ENCODE peak calls at places on chromosomes 4 and X, in six cellular contexts. X is HEK293T; F is activated CD4-positive, alpha-beta T cell treated with anti-CD3 and anti-CD28 coated beads, Interleukin-2, amount 10 ng/mL, durations not matched to agents 7 days and 5 days; D is MM.1S; R is PC-9; L is CD4-positive, alpha-beta T cell. E is an unnamed sample.

GRCh38 chr4:102598102-102598758 is 97.1 kb downstream of the NFKB1 start:
- DNase-seq in X (no peak), F (peak; percentile 75), D (no peak), R (no peak), L (no peak), E (no peak)

GRCh38 chr4:123528501-123529277 is 132.1 kb downstream of the SPRY1 start:
- DNase-seq in X (no peak), F (no peak), D (no peak), R (no peak), L (no peak), E (no peak)

GRCh38 chr4:67785528-67785927 is 31.3 kb upstream of the GNRHR start:
- DNase-seq in X (no peak), F (no peak), D (no peak), R (no peak), L (no peak), E (no peak)

GRCh38 chr4:17066972-17067371 is 168.5 kb upstream of the LDB2 start:
- DNase-seq in X (no peak), F (no peak), D (no peak), R (no peak), L (no peak), E (no peak)

GRCh38 chr4:8644966-8645752 is 52.6 kb downstream of the CPZ start:
- DNase-seq in X (no peak), F (no peak), D (no peak), R (no peak), L (no peak), E (no peak)

GRCh38 chr4:89871211-89871610 is 23.4 kb upstream of the MMRN1 start:
- DNase-seq in X (no peak), F (no peak), D (no peak), R (no peak), L (no peak), E (no peak)

GRCh38 chr4:16783119-16783518 is 115.3 kb downstream of the LDB2 start:
- DNase-seq in X (no peak), F (no peak), D (no peak), R (no peak), L (no peak), E (no peak)

GRCh38 chr4:78292336-78292735 is 235.2 kb downstream of the FRAS1 start:
- DNase-seq in X (no peak), F (no peak), D (no peak), R (no peak), L (no peak), E (no peak)

GRCh38 chrX:78514852-78515251 is 144.3 kb downstream of the RTL3 start:
- DNase-seq in X (no peak), F (no peak), D (peak; percentile 63), R (no peak), L (no peak), E (no peak)

GRCh38 chr4:147498031-147498700 is 17.3 kb downstream of the EDNRA start:
- DNase-seq in X (no peak), F (no peak), D (no peak), R (no peak), L (no peak), E (no peak)

GRCh38 chr4:6095023-6095817 is 77.0 kb upstream of the C4orf50 start:
- DNase-seq in X (no peak), F (no peak), D (no peak), R (no peak), L (no peak), E (no peak)

GRCh38 chrX:94936722-94937121 is 1262.7 kb downstream of the FAM133A start:
- DNase-seq in X (no peak), F (no peak), D (no peak), R (no peak), L (no peak), E (no peak)

GRCh38 chr4:41135761-41136160 is 78.6 kb downstream of the APBB2 start:
- DNase-seq in X (no peak), F (no peak), D (no peak), R (no peak), L (no peak), E (no peak)

GRCh38 chr4:7687796-7688195 is 251.9 kb downstream of the AFAP1 start:
- DNase-seq in X (no peak), F (no peak), D (no peak), R (no peak), L (no peak), E (no peak)

GRCh38 chr4:2732526-2732925 is 23.6 kb downstream of the TNIP2 start:
- DNase-seq in X (no peak), F (no peak), D (no peak), R (no peak), L (no peak), E (no peak)

GRCh38 chr4:160319868-160320260 is 1217.0 kb downstream of the RAPGEF2 start:
- DNase-seq in X (no peak), F (no peak), D (no peak), R (peak; percentile 0), L (no peak), E (no peak)

E was measured in activated T-helper 2 cell treated with anti-CD3 and anti-CD28 coated beads, Interferon-gamma antibody, Interleukin-2, Interleukin-4, amounts not matched to agents 10 μg/mL and 5 μg/mL and 100 μg/mL, durations not matched to agents 14 hours and 24 hours and 36 hours.